ENCODE peak calls at places on chromosomes 12 and 14, in nine cellular contexts. Z is sigmoid colon, L is thoracic aorta, G is endothelial cell, B is BE2C, N is GM12865, V is testis, R is A549, I is right lobe of liver. E is an unnamed sample.

GRCh38 chr12:25518512-25518911 is 34.6 kb downstream of the LMNTD1 start:
- DNase-seq in B (no peak), R (no peak), Z (no peak), G (no peak), N (no peak), L (no peak), V (no peak), I (no peak), E (peak; percentile 24)

GRCh38 chr14:24123465-24124417 is 6.7 kb upstream of the FITM1 start:
- DNase-seq in R (no peak), B (no peak), V (no peak), L (no peak), Z (no peak), I (no peak), N (peak; percentile 67), G (no peak), E (no peak)

GRCh38 chr12:60100150-60100549 is 504.3 kb downstream of the SLC16A7 start:
- DNase-seq in Z (no peak), I (no peak), G (no peak), R (no peak), V (no peak), B (no peak), N (no peak), L (no peak), E (no peak)

GRCh38 chr12:74408601-74409166 is 129.0 kb upstream of the ATXN7L3B start:
- DNase-seq in I (no peak), Z (no peak), G (no peak), B (no peak), R (no peak), V (no peak), L (no peak), N (no peak), E (no peak)

GRCh38 chr14:42110167-42110566 is 503.5 kb downstream of the LRFN5 start:
- DNase-seq in L (no peak), V (peak; percentile 27), I (no peak), G (peak; percentile 15), N (peak; percentile 30), B (no peak), Z (no peak), R (peak; percentile 5), E (no peak)

GRCh38 chr14:101495827-101496778 is 65.2 kb upstream of the DIO3 start:
- DNase-seq in I (peak; percentile 52), B (no peak), Z (peak; percentile 54), L (no peak), V (peak; percentile 58), G (no peak), N (no peak), R (no peak), E (no peak)

GRCh38 chr12:94795520-94795919 is 145.2 kb upstream of the TMCC3 start:
- DNase-seq in N (no peak), I (no peak), L (no peak), G (no peak), V (no peak), B (no peak), R (peak; percentile 41), Z (no peak), E (no peak)

GRCh38 chr12:14768823-14769405 is 34.4 kb downstream of the WBP11 start:
- DNase-seq in G (peak; percentile 6), R (no peak), L (peak; percentile 7), V (peak; percentile 32), I (no peak), B (no peak), N (peak; percentile 76), Z (peak; percentile 65), E (peak; percentile 81)

GRCh38 chr12:124994435-124994975 is 1.1 kb downstream of the BRI3BP start:
- DNase-seq in R (no peak), I (no peak), Z (no peak), L (no peak), G (no peak), V (no peak), N (peak; percentile 74), B (no peak), E (no peak)

GRCh38 chr12:130818381-130819247 is 20.4 kb downstream of the STX2 start:
- DNase-seq in I (peak; percentile 65), B (peak; percentile 81), G (peak; percentile 88), L (no peak), R (peak; percentile 91), Z (peak; percentile 79), V (peak; percentile 77), N (peak; percentile 79), E (peak; percentile 81)

GRCh38 chr12:68561830-68562229 is 48.9 kb upstream of the RAP1B start:
- DNase-seq in N (no peak), I (no peak), G (no peak), V (no peak), R (no peak), Z (no peak), B (no peak), L (no peak), E (no peak)

GRCh38 chr12:116797885-116798284 is 59.8 kb downstream of the RNFT2 start:
- DNase-seq in G (no peak), V (no peak), Z (no peak), I (no peak), R (no peak), N (no peak), B (no peak), L (no peak), E (no peak)

GRCh38 chr14:21768116-21768874 is 94.7 kb upstream of the OR4E1 start:
- DNase-seq in R (peak; percentile 7), V (no peak), Z (no peak), I (no peak), G (no peak), B (no peak), L (no peak), N (peak; percentile 24), E (peak; percentile 39)

DNA sequence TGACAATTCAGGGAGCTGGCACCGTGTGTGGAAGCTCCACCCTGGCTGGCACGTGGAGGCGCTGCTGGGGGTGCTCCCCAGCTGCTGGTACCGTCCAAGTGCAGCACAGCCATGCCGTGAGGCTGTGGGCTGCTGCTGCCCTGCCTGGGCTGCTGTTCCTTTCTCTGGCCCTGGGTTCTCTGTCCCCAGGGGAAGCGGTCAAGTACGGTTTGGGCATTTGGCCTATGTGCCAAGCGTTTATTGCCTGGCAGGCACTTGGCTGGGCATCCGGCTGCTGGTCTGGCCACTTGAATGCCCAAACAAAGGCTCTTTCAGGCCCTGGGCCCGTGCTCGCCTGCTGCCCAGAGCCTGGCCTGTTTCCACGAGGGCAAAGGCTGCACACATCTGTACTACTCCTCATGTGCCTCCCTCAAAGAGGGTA is 39.6 kb downstream of the RHOF start:
- DNase-seq in B (no peak), G (no peak), R (no peak), V (peak; percentile 79), L (no peak), I (peak; percentile 84), N (no peak), Z (peak; percentile 89), E (no peak)
- TF ChIP-seq CTCF in B (no peak), G (no peak), R (no peak), V (no peak), L (no peak), I (no peak), N (no peak), Z (no peak), E (no peak)

DNA sequence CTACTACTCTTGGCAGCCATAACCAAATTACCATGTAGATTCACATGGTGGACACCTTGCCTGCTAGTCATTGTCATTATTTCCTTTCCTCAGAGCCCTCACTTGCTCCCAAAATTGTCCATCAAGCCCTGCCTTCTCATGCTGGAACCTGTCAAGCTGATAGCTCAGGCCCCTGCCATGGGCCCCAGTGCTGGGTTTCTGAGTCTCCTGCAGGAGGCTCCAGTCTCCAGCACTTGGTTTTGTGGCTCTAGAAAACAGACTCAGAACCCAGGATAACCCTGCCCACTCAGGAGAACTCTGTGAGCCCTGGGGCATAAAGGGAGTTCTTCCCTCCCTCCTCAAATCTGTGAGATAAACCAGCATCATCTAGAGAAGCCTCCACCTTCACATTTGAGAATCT is 10.8 kb downstream of the KRT71 start:
- DNase-seq in R (no peak), N (no peak), L (no peak), G (no peak), V (no peak), I (no peak), B (no peak), Z (no peak), E (no peak)
- TF ChIP-seq CTCF in R (no peak), N (no peak), L (no peak), G (no peak), V (no peak), I (no peak), B (no peak), Z (no peak), E (no peak)

DNA sequence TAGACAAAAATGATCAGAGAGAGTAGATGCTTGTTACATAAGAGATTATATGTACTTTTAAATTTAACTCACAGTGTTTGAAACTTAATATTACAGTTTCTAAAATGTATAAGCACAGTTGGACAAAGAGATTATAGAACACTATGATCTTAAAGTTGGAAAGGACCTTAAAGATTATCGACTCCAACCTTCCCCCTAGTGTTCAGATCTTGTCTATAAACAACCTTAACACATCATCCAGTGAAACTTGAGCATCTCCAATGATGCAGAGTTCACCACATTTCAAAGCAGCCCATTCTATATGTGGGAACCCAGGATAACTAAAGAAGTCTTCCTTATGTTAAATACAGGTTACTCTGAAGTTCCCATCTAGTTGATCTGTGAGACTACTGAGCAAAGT is 480.8 kb downstream of the RMST start:
- DNase-seq in Z (no peak), B (no peak), G (no peak), V (no peak), I (no peak), R (no peak), L (no peak), N (no peak), E (no peak)
- TF ChIP-seq CTCF in Z (no peak), B (no peak), G (no peak), V (no peak), I (no peak), R (no peak), L (no peak), N (no peak), E (no peak)

GRCh38 chr14:31029016-31029970 is 3.1 kb upstream of the STRN3 start:
- DNase-seq in R (no peak), Z (no peak), V (no peak), L (no peak), I (no peak), N (no peak), B (no peak), G (no peak), E (no peak)

GRCh38 chr14:31026076-31026394 is at the start of gene STRN3:
- DNase-seq in Z (no peak), I (no peak), V (no peak), G (no peak), B (no peak), L (no peak), N (no peak), R (no peak), E (no peak)

GRCh38 chr14:31026395-31027096 is 367 bp upstream of the STRN3 start:
- DNase-seq in N (peak; percentile 98), Z (peak; percentile 99), R (peak; percentile 87), B (peak; percentile 96), V (peak; percentile 99), L (peak; percentile 85), I (peak; percentile 98), G (peak; percentile 97), E (peak; percentile 94)

GRCh38 chr14:31027847-31028246 is 1.7 kb upstream of the STRN3 start:
- DNase-seq in V (no peak), N (no peak), R (no peak), I (no peak), B (no peak), G (no peak), Z (no peak), L (no peak), E (no peak)

DNA sequence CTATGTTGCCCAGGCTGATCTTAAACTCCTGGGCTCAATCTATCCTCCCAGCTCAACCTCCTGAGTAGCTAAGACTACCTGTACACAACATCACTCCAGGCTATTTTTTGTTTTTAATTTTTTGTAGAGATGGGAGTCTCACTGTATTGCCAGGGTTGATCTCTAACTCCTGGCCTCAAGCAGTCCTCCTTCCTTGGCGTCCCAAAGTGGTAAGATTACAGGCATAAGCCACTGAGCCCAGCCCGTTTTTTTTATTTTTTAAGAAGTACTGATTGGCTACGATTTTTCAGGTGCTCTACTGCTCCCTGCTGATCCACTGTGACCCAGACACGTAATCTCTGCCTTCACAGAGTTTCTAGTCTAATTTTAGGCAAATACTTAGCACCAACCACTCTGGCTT is 4.2 kb upstream of the STRN3 start:
- DNase-seq in B (no peak), V (no peak), Z (no peak), N (no peak), R (no peak), G (no peak), I (no peak), L (no peak), E (no peak)
- TF ChIP-seq CTCF in B (no peak), V (no peak), Z (no peak), N (no peak), R (no peak), G (no peak), I (no peak), L (no peak), E (no peak)